ENCODE peak calls at places on chromosome 19, in nine cellular contexts. One of them, this sample, is unnamed.
A peak's percentile ranks its signal among the peaks of the same experiment; 100 is the strongest.

GRCh38 chr19:6216996-6217751 is 62.6 kb downstream of the MLLT1 start:
- DNase-seq in left cardiac atrium: no peak
- DNase-seq in globus pallidus: no peak
- DNase-seq in DMS53: peak; percentile 14
- DNase-seq in NCI-H524: peak; percentile 67
- DNase-seq in left ventricle myocardium superior: peak; percentile 60
- DNase-seq in non-pigmented ciliary epithelial cell: no peak
- DNase-seq in activated gamma-delta T cell treated with Interleukin-2 at 50 U/mL for 16 hours: no peak
- DNase-seq in T1000: no peak
- DNase-seq in this sample: no peak

GRCh38 chr19:11554160-11554559 is 4.9 kb downstream of the ELOF1 start:
- DNase-seq in T1000: no peak
- DNase-seq in non-pigmented ciliary epithelial cell: no peak
- DNase-seq in globus pallidus: no peak
- DNase-seq in left ventricle myocardium superior: no peak
- DNase-seq in NCI-H524: no peak
- DNase-seq in DMS53: no peak
- DNase-seq in left cardiac atrium: no peak
- DNase-seq in activated gamma-delta T cell treated with Interleukin-2 at 50 U/mL for 16 hours: no peak
- DNase-seq in this sample: no peak

GRCh38 chr19:30719991-30720329 is 347.8 kb downstream of the ZNF536 start:
- DNase-seq in activated gamma-delta T cell treated with Interleukin-2 at 50 U/mL for 16 hours: no peak
- DNase-seq in globus pallidus: no peak
- DNase-seq in left ventricle myocardium superior: no peak
- DNase-seq in left cardiac atrium: peak; percentile 33
- DNase-seq in NCI-H524: no peak
- DNase-seq in non-pigmented ciliary epithelial cell: no peak
- DNase-seq in DMS53: no peak
- DNase-seq in T1000: no peak
- DNase-seq in this sample: peak; percentile 61

GRCh38 chr19:46206176-46206575 is 23.4 kb upstream of the IGFL1 start:
- DNase-seq in left ventricle myocardium superior: peak; percentile 48
- DNase-seq in left cardiac atrium: peak; percentile 38
- DNase-seq in globus pallidus: no peak
- DNase-seq in DMS53: no peak
- DNase-seq in non-pigmented ciliary epithelial cell: no peak
- DNase-seq in activated gamma-delta T cell treated with Interleukin-2 at 50 U/mL for 16 hours: no peak
- DNase-seq in NCI-H524: no peak
- DNase-seq in T1000: no peak
- DNase-seq in this sample: peak; percentile 40

GRCh38 chr19:28615546-28615916 is 597.4 kb downstream of the UQCRFS1 start:
- DNase-seq in DMS53: no peak
- DNase-seq in globus pallidus: no peak
- DNase-seq in activated gamma-delta T cell treated with Interleukin-2 at 50 U/mL for 16 hours: no peak
- DNase-seq in left cardiac atrium: no peak
- DNase-seq in left ventricle myocardium superior: no peak
- DNase-seq in non-pigmented ciliary epithelial cell: no peak
- DNase-seq in NCI-H524: no peak
- DNase-seq in T1000: no peak
- DNase-seq in this sample: no peak

GRCh38 chr19:15995536-15995935 is 46.7 kb downstream of the OR10H4 start:
- DNase-seq in globus pallidus: no peak
- DNase-seq in T1000: no peak
- DNase-seq in left ventricle myocardium superior: peak; percentile 57
- DNase-seq in NCI-H524: no peak
- DNase-seq in activated gamma-delta T cell treated with Interleukin-2 at 50 U/mL for 16 hours: no peak
- DNase-seq in DMS53: no peak
- DNase-seq in left cardiac atrium: no peak
- DNase-seq in non-pigmented ciliary epithelial cell: no peak
- DNase-seq in this sample: no peak

GRCh38 chr19:57351867-57352266 is 796 bp downstream of the ZNF304 start:
- DNase-seq in left ventricle myocardium superior: no peak
- DNase-seq in T1000: no peak
- DNase-seq in NCI-H524: no peak
- DNase-seq in activated gamma-delta T cell treated with Interleukin-2 at 50 U/mL for 16 hours: no peak
- DNase-seq in globus pallidus: no peak
- DNase-seq in left cardiac atrium: no peak
- DNase-seq in non-pigmented ciliary epithelial cell: no peak
- DNase-seq in DMS53: peak; percentile 41
- DNase-seq in this sample: no peak

GRCh38 chr19:35354898-35355297 is 3.4 kb upstream of the FFAR3 start:
- DNase-seq in left ventricle myocardium superior: no peak
- DNase-seq in NCI-H524: no peak
- DNase-seq in DMS53: no peak
- DNase-seq in left cardiac atrium: no peak
- DNase-seq in T1000: no peak
- DNase-seq in globus pallidus: no peak
- DNase-seq in activated gamma-delta T cell treated with Interleukin-2 at 50 U/mL for 16 hours: no peak
- DNase-seq in non-pigmented ciliary epithelial cell: no peak
- DNase-seq in this sample: no peak

GRCh38 chr19:45146251-45146650 is 14.5 kb downstream of the NKPD1 start:
- DNase-seq in globus pallidus: no peak
- DNase-seq in left ventricle myocardium superior: no peak
- DNase-seq in DMS53: no peak
- DNase-seq in NCI-H524: no peak
- DNase-seq in T1000: no peak
- DNase-seq in non-pigmented ciliary epithelial cell: no peak
- DNase-seq in left cardiac atrium: no peak
- DNase-seq in activated gamma-delta T cell treated with Interleukin-2 at 50 U/mL for 16 hours: no peak
- DNase-seq in this sample: no peak